ENCODE peak calls at places on chromosome X, in five cellular contexts. I is mesothelial cell of epicardium; D is right lobe of liver; R is stimulated activated naive CD8-positive, alpha-beta T cell treated with anti-CD3 and anti-CD28 coated beads, Interleukin-15, amount 100 ng/mL, for 72 hours; G is T-cell. O is an unnamed sample.

GRCh38 chrX:9677098-9677739 is 88.4 kb downstream of the GPR143 start:
- DNase-seq in I (no peak), R (peak; percentile 66), D (no peak), G (no peak), O (no peak)

GRCh38 chrX:81336455-81337144 is 134.7 kb downstream of the SH3BGRL start:
- DNase-seq in D (no peak), I (no peak), G (no peak), R (no peak), O (no peak)

GRCh38 chrX:11750694-11751093 is 7.3 kb upstream of the MSL3 start:
- DNase-seq in D (no peak), R (no peak), G (no peak), I (no peak), O (no peak)

GRCh38 chrX:154059231-154059630 is 38.3 kb downstream of the MECP2 start:
- DNase-seq in I (no peak), G (no peak), D (no peak), R (no peak), O (no peak)

GRCh38 chrX:45771560-45772340 is 571.1 kb upstream of the DIPK2B start:
- DNase-seq in R (peak; percentile 54), D (peak; percentile 63), I (no peak), G (peak; percentile 44), O (peak; percentile 42)

GRCh38 chrX:77442728-77443127 is 4.5 kb upstream of the FGF16 start:
- DNase-seq in G (no peak), R (no peak), D (no peak), I (no peak), O (no peak)

GRCh38 chrX:22800360-22800759 is 199.4 kb upstream of the DDX53 start:
- DNase-seq in I (no peak), R (no peak), D (no peak), G (no peak), O (no peak)

GRCh38 chrX:135484636-135485289 is 35.7 kb upstream of the INTS6L start:
- DNase-seq in I (no peak), D (no peak), R (peak; percentile 9), G (no peak), O (no peak)

GRCh38 chrX:47796433-47796906 is 40.2 kb upstream of the ZNF81 start:
- DNase-seq in R (no peak), G (no peak), D (no peak), I (no peak), O (no peak)

GRCh38 chrX:53395605-53396298 is 26.7 kb downstream of the SMC1A start:
- DNase-seq in G (no peak), D (no peak), I (no peak), R (no peak), O (no peak)

GRCh38 chrX:110145854-110146253 is 142.9 kb downstream of the TMEM164 start:
- DNase-seq in D (no peak), G (no peak), R (no peak), I (no peak), O (no peak)

GRCh38 chrX:50067435-50068292 is 133.1 kb downstream of the AKAP4 start:
- DNase-seq in D (peak; percentile 60), R (no peak), I (no peak), G (no peak), O (no peak)

GRCh38 chrX:78377186-78377585 is 49.8 kb upstream of the CYSLTR1 start:
- DNase-seq in D (no peak), G (no peak), R (no peak), I (no peak), O (no peak)

GRCh38 chrX:47217121-47217851 is 1.2 kb upstream of the CDK16 start:
- DNase-seq in R (no peak), G (no peak), D (peak; percentile 59), I (no peak), O (no peak)

GRCh38 chrX:71618303-71618721 is at the start of gene CXCR3:
- DNase-seq in R (peak; percentile 85), I (no peak), G (no peak), D (peak; percentile 61), O (peak; percentile 68)

GRCh38 chrX:21479695-21480280 is 105.6 kb downstream of the CNKSR2 start:
- DNase-seq in I (no peak), R (peak; percentile 7), G (no peak), D (no peak), O (peak; percentile 22)

GRCh38 chrX:32571579-32571978 is 639.8 kb downstream of the DMD start:
- DNase-seq in I (no peak), D (no peak), G (no peak), R (no peak), O (no peak)

GRCh38 chrX:46165411-46165810 is 379.8 kb downstream of the ZNF674 start:
- DNase-seq in I (no peak), G (no peak), R (no peak), D (no peak), O (no peak)

GRCh38 chrX:13493659-13494058 is 75.7 kb upstream of the EGFL6 start:
- DNase-seq in R (no peak), G (no peak), I (no peak), D (no peak), O (no peak)

GRCh38 chrX:17579021-17579420 is 158.3 kb upstream of the SCML1 start:
- DNase-seq in R (no peak), D (no peak), G (no peak), I (no peak), O (no peak)

GRCh38 chrX:35726176-35726575 is 72.0 kb upstream of the MAGEB16 start:
- DNase-seq in G (no peak), D (no peak), R (no peak), I (no peak), O (no peak)

GRCh38 chrX:106742831-106743230 is 16.3 kb downstream of the RNF128 start:
- DNase-seq in I (no peak), D (no peak), R (no peak), G (no peak), O (no peak)

GRCh38 chrX:68455151-68455510 is 21.8 kb upstream of the OPHN1 start:
- DNase-seq in R (no peak), I (no peak), D (no peak), G (no peak), O (no peak)

GRCh38 chrX:10062352-10062751 is 94.4 kb upstream of the CLCN4 start:
- DNase-seq in R (no peak), D (no peak), I (no peak), G (no peak), O (no peak)

GRCh38 chrX:41047878-41048534 is 37.2 kb upstream of the USP9X start:
- DNase-seq in I (no peak), D (peak; percentile 63), R (no peak), G (no peak), O (no peak)

GRCh38 chrX:12206413-12206812 is 68.1 kb downstream of the FRMPD4 start:
- DNase-seq in G (no peak), I (no peak), R (no peak), D (no peak), O (no peak)

GRCh38 chrX:152904151-152905080 is 6.5 kb downstream of the ZNF185 start:
- DNase-seq in D (peak; percentile 61), R (peak; percentile 40), I (no peak), G (peak; percentile 7), O (peak; percentile 48)

GRCh38 chrX:24494544-24495113 is 29.5 kb downstream of the PDK3 start:
- DNase-seq in G (no peak), R (no peak), D (no peak), I (no peak), O (no peak)

GRCh38 chrX:12443534-12444098 is 305.3 kb downstream of the FRMPD4 start:
- DNase-seq in R (no peak), I (no peak), D (no peak), G (no peak), O (no peak)

GRCh38 chrX:118847676-118848075 is 24.1 kb downstream of the ZCCHC12 start:
- DNase-seq in D (no peak), I (no peak), G (no peak), R (no peak), O (no peak)